ENCODE peak calls at places on chromosomes 5 and 9, in five cellular contexts. C is IMR-90, U is heart left ventricle, E is ovary, O is HepG2. J is an unnamed sample.

GRCh38 chr9:21996438-21996837 is 1.8 kb downstream of the CDKN2B-AS1 start:
- DNase-seq in E (no peak), O (no peak), C (no peak), U (no peak), J (no peak)

GRCh38 chr5:140833993-140834392 is at the start of gene PCDHA7:
- DNase-seq in C (peak; percentile 2), E (no peak), O (peak; percentile 32), U (no peak), J (no peak)

GRCh38 chr5:119411935-119412623 is 40.2 kb upstream of the HSD17B4 start:
- DNase-seq in U (no peak), C (peak; percentile 81), E (peak; percentile 19), O (peak; percentile 57), J (peak; percentile 71)

GRCh38 chr5:150286820-150287219 is 2.8 kb downstream of the CAMK2A start:
- DNase-seq in O (peak; percentile 73), C (no peak), E (no peak), U (no peak), J (no peak)

GRCh38 chr9:90311811-90312210 is 330.8 kb downstream of the DIRAS2 start:
- DNase-seq in O (no peak), U (no peak), E (no peak), C (no peak), J (no peak)

GRCh38 chr9:132575005-132575609 is 7.3 kb upstream of the BARHL1 start:
- DNase-seq in E (peak; percentile 21), C (peak; percentile 67), U (peak; percentile 83), O (peak; percentile 48), J (peak; percentile 41)

GRCh38 chr9:22622823-22623222 is 176.2 kb downstream of the DMRTA1 start:
- DNase-seq in C (peak; percentile 0), E (no peak), O (no peak), U (no peak), J (no peak)

GRCh38 chr5:87121315-87122170 is 146.1 kb upstream of the RASA1 start:
- DNase-seq in O (peak; percentile 16), U (no peak), C (peak; percentile 91), E (no peak), J (no peak)

GRCh38 chr5:5422819-5423515 is 490 bp downstream of the ICE1 start:
- DNase-seq in C (no peak), U (no peak), O (no peak), E (no peak), J (no peak)

GRCh38 chr9:86142973-86143372 is 43.6 kb upstream of the GOLM1 start:
- DNase-seq in E (no peak), O (no peak), C (no peak), U (no peak), J (no peak)

GRCh38 chr5:142213077-142213476 is 104.5 kb downstream of the NDFIP1 start:
- DNase-seq in C (no peak), U (no peak), O (no peak), E (no peak), J (no peak)

DNA sequence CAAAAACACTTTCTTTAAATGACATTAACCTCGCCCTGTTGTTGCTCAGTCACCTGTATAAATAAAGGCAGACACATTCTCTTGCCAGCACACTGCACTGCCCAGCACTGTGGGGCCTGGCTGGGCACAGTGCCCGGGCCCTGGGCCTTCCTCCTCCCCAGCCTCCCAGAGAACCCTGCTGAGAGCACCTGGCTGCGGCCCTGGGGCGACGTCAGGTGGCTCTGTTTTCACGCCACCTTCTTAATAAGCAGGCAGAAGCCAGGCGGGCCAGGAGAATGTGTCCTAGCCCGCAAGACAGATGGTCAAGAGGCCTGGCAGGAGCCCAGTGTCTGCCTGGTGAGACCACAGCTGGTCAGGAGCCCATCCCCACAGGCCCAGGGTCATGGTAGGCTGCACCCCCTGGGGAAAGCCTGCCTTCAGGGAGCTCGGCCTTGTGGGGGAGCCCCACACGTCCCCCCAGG is 8.2 kb upstream of the AGPAT2 start:
- DNase-seq in C (no peak), U (no peak), E (no peak), O (no peak), J (no peak)
- TF ChIP-seq CTCF in C (no peak), U (no peak), E (no peak), O (no peak), J (no peak)

GRCh38 chr9:129412814-129413536 is 207.9 kb downstream of the C9orf50 start:
- DNase-seq in E (peak; percentile 77), O (no peak), U (peak; percentile 81), C (peak; percentile 78), J (peak; percentile 93)
- TF ChIP-seq POLR2A in E (peak; percentile 17), O (no peak), U (peak; percentile 57), C (peak; percentile 78), J (no peak)

DNA sequence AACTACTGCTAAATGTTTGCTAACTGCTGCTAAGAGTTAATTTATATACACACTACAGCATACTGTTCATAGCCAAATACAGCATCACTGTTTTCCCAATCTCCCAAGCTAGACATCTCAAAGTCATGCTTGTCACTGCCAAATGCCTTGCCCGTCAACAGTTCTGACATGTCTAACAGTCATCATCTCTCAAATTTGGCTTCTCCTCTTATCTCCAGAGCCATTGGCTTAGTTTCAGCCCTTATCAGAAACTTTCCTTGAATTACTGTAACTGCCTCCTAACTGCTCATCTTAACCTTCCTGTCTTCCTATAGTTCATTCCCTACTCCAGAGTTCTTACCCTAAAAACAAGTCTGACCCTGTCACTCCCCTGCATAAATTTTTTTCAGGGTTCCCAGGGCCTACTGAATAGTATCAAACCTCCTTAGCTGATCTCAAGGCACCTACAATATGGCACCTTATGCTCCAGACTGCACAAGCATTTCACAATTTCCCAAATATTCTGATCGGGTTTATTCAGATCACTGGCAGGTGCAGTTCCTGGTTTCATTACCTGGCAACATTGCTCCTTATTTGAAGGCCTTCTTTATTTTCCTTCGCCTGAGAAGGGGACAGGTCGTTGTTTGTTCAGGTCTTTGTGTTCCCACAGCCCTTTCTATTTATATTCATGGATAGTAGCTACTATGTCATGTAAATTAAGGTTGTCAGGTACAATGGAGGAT is 55.9 kb upstream of the ANKRD55 start:
- DNase-seq in E (no peak), U (no peak), O (no peak), C (no peak), J (no peak)
- H3K4me3 ChIP-seq in E (no peak overlapping the region), U (no peak overlapping the region), O (no peak overlapping the region), C (no peak overlapping the region), J (no peak overlapping the region)

GRCh38 chr9:34503406-34503805 is 19.4 kb downstream of the ENHO start:
- DNase-seq in U (no peak), O (no peak), C (no peak), E (no peak), J (no peak)

GRCh38 chr9:34502471-34503335 is 20.1 kb downstream of the ENHO start:
- DNase-seq in E (no peak), C (no peak), U (no peak), O (peak; percentile 18), J (no peak)

GRCh38 chr9:34500623-34501267 is 22.0 kb downstream of the ENHO start:
- DNase-seq in C (peak; percentile 19), O (peak; percentile 18), E (peak; percentile 32), U (no peak), J (peak; percentile 50)

GRCh38 chr9:34501372-34501771 is 21.4 kb downstream of the ENHO start:
- DNase-seq in U (no peak), C (no peak), O (no peak), E (no peak), J (no peak)

GRCh38 chr9:34501889-34502425 is 20.8 kb downstream of the ENHO start:
- DNase-seq in E (peak; percentile 28), C (peak; percentile 27), O (peak; percentile 83), U (no peak), J (no peak)
- TF ChIP-seq CTCF in E (no peak), C (peak; percentile 32), O (peak; percentile 56), U (peak; percentile 38), J (no peak)

GRCh38 chr9:128829477-128830251 is at the start of gene SPOUT1:
- DNase-seq in U (peak; percentile 95), C (peak; percentile 86), E (peak; percentile 89), O (peak; percentile 84), J (peak; percentile 92)
- TF ChIP-seq POLR2A in U (peak; percentile 62), C (peak; percentile 37), E (peak; percentile 43), O (peak; percentile 77), J (no peak)

J was measured in lower leg skin.